ENCODE peak calls at places on chromosome 14, in six cellular contexts. I, F, D, A, N and O are unnamed samples.

GRCh38 chr14:53696217-53696965 is 260.2 kb downstream of the BMP4 start:
- DNase-seq in I (no peak), N (no peak), D (no peak), A (no peak), F (no peak), O (no peak)

GRCh38 chr14:103518416-103519042 is 4.1 kb downstream of the CKB start:
- DNase-seq in I (peak; percentile 82), F (peak; percentile 78), D (no peak), A (peak; percentile 67), N (peak; percentile 66), O (peak; percentile 37)

GRCh38 chr14:100825691-100826331 is at the start of gene MEG3:
- DNase-seq in D (no peak), A (peak; percentile 69), N (peak; percentile 35), F (no peak), I (peak; percentile 52), O (no peak)

GRCh38 chr14:93044601-93045000 is 71.1 kb downstream of the ITPK1 start:
- DNase-seq in I (peak; percentile 77), F (no peak), D (no peak), N (no peak), A (no peak), O (no peak)

GRCh38 chr14:69056389-69056788 is 77.3 kb upstream of the ACTN1 start:
- DNase-seq in A (peak; percentile 37), I (no peak), D (no peak), F (no peak), N (no peak), O (no peak)

GRCh38 chr14:32400480-32400879 is 71.4 kb downstream of the AKAP6 start:
- DNase-seq in F (no peak), D (no peak), N (no peak), I (no peak), A (no peak), O (no peak)

GRCh38 chr14:91116913-91117588 is 3.2 kb downstream of the DGLUCY start:
- DNase-seq in I (no peak), A (no peak), D (no peak), F (no peak), N (no peak), O (no peak)

GRCh38 chr14:76924363-76925151 is 98.3 kb downstream of the LRRC74A start:
- DNase-seq in I (no peak), A (peak; percentile 66), D (no peak), F (no peak), N (no peak), O (no peak)

GRCh38 chr14:68297871-68298468 is 478.4 kb downstream of the RAD51B start:
- DNase-seq in I (no peak), A (peak; percentile 31), D (no peak), N (no peak), F (no peak), O (no peak)

GRCh38 chr14:68576496-68577244 is 216.2 kb downstream of the ZFP36L1 start:
- DNase-seq in D (no peak), I (no peak), F (no peak), A (no peak), N (no peak), O (no peak)

GRCh38 chr14:75153295-75153694 is 23.1 kb downstream of the TMED10 start:
- DNase-seq in A (no peak), N (no peak), F (no peak), I (no peak), D (no peak), O (no peak)
- H3K4me3 ChIP-seq in A (no peak overlapping the region), N (no peak overlapping the region), F (no peak overlapping the region), I (no peak overlapping the region), D (no peak overlapping the region), O (no peak overlapping the region)

GRCh38 chr14:52048641-52049204 is 20.1 kb downstream of the NID2 start:
- DNase-seq in F (no peak), N (no peak), I (no peak), A (peak; percentile 66), D (no peak), O (no peak)

GRCh38 chr14:52046376-52046917 is 22.4 kb downstream of the NID2 start:
- DNase-seq in A (no peak), F (no peak), N (no peak), D (no peak), I (no peak), O (no peak)

GRCh38 chr14:52049721-52050588 is 18.9 kb downstream of the NID2 start:
- DNase-seq in A (no peak), I (no peak), F (no peak), D (no peak), N (no peak), O (no peak)

GRCh38 chr14:52049271-52049670 is 19.6 kb downstream of the NID2 start:
- DNase-seq in N (no peak), F (no peak), I (no peak), D (no peak), A (no peak), O (no peak)

DNA sequence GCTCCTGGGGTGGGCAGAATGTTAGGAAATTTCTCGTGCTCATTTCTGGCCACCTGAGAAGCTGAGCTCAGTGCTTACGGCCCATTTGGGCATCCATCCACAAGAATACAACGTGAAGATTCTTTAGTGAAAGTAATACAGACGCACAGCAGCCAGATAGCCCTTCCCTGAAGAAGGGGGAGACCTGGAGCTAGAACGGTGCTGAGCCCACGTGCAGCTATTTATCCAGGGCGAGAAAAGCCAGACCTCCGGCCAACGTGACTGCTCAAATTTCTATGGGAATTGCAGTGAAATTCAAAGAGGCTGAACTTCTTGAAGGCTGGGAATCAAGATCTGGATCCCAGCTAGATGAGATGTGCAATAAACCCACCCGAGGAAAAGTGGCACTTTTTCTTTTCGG is 20.7 kb downstream of the NID2 start:
- DNase-seq in F (no peak), I (no peak), N (no peak), A (no peak), D (no peak), O (no peak)
- H3K4me1 ChIP-seq in F (peaks cover 7% of the 10 kb centered on the region), I (no peaks in the 10 kb centered on the region), N (peaks cover 96% of the 10 kb centered on the region), A (peaks cover 37% of the 10 kb centered on the region), D (no peaks in the 10 kb centered on the region), O (no peaks in the 10 kb centered on the region)

GRCh38 chr14:102049258-102050025 is 37.4 kb downstream of the HSP90AA1 start:
- DNase-seq in F (no peak), I (no peak), A (no peak), N (no peak), D (no peak), O (no peak)
- H3K36me3 ChIP-seq in F (peaks cover 82% of the 10 kb centered on the region), I (no peaks in the 10 kb centered on the region), A (peaks cover 83% of the 10 kb centered on the region), N (peaks cover 85% of the 10 kb centered on the region), D (no peaks in the 10 kb centered on the region), O (peaks cover 52% of the 10 kb centered on the region)

DNA sequence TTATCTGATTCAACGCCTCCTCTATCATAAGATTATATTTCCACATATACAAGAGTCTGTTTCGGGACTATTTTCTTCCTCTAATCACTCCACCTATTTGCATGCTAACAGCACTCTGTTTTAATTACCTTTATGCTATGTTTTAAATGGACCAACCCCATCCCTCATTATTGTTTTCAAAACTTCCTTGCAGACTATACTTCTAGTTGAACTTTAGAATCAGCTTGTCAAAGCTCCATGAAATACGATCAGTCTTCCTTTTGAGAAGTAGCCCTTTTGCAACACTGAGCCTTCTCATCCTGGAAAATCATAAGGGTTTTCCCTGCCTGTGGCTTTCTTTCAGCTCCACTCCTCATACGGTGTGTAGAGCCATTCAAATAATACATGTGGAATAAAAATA is 36.9 kb downstream of the ATG14 start:
- DNase-seq in N (no peak), D (no peak), A (no peak), F (no peak), I (no peak), O (no peak)
- H3K4me3 ChIP-seq in N (no peak overlapping the region), D (no peak overlapping the region), A (no peak overlapping the region), F (no peak overlapping the region), I (no peak overlapping the region), O (no peak overlapping the region)

GRCh38 chr14:79090781-79091180 is 920.6 kb downstream of the NRXN3 start:
- DNase-seq in I (no peak), N (no peak), D (no peak), F (no peak), A (no peak), O (no peak)

GRCh38 chr14:79093542-79093941 is 923.4 kb downstream of the NRXN3 start:
- DNase-seq in N (no peak), D (no peak), A (no peak), F (no peak), I (no peak), O (no peak)

DNA sequence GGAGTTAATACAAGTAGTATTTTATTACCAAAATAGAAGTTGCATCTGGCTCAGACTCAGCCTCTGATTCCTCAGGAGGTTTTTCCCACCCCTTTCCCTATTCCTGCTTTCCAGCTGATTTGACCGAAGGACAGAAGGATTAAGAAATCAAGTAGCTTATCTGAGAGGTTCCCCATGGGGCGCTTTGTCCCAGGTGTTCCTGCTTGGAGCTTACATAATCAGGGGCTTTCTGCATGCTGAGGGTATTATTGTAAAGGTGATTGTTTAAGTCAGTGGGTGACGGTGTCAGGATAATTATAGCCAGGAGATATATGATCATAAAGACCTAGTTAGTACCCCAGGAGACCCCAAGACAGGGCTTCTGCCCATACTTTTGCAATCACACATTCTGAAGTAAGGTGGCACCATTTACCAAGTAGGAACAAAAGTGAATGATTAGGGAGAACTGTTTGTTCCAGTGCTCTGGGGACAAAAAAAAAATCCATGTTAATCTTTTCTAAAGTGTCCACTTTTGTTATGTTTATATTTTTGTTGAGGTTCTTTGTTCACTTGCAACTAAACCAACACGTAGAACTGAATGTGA is 921.3 kb downstream of the NRXN3 start:
- DNase-seq in D (no peak), N (no peak), A (no peak), I (no peak), F (no peak), O (no peak)
- H3K4me1 ChIP-seq in D (no peaks in the 10 kb centered on the region), N (no peaks in the 10 kb centered on the region), A (no peaks in the 10 kb centered on the region), I (no peaks in the 10 kb centered on the region), F (no peaks in the 10 kb centered on the region), O (no peaks in the 10 kb centered on the region)

GRCh38 chr14:20381341-20381740 is 32.0 kb downstream of the TEP1 start:
- DNase-seq in I (no peak), F (no peak), D (no peak), A (no peak), N (no peak), O (no peak)
- H3K36me3 ChIP-seq in I (no peaks in the 10 kb centered on the region), F (peaks cover 100% of the 10 kb centered on the region), D (no peaks in the 10 kb centered on the region), A (peaks cover 15% of the 10 kb centered on the region), N (peaks cover 99% of the 10 kb centered on the region), O (peaks cover 98% of the 10 kb centered on the region)